ENCODE peak calls at places on chromosomes 4 and X, in five cellular contexts. M, T, P, S and R are unnamed samples.

GRCh38 chr4:172654482-172654881 is 514.1 kb upstream of the GALNT7 start:
- DNase-seq in S (no peak), M (no peak), T (no peak), P (no peak), R (no peak)

GRCh38 chr4:103996637-103997036 is 276.9 kb upstream of the TACR3 start:
- DNase-seq in T (no peak), S (no peak), M (peak; percentile 66), P (no peak), R (no peak)

GRCh38 chrX:49067285-49068120 is 6.3 kb downstream of the PRAF2 start:
- DNase-seq in S (no peak), T (no peak), P (no peak), M (no peak), R (no peak)

GRCh38 chrX:51461053-51462050 is 35.0 kb downstream of the NUDT11 start:
- DNase-seq in T (peak; percentile 20), P (peak; percentile 6), S (peak; percentile 23), M (peak; percentile 50), R (no peak)

GRCh38 chrX:70169281-70169680 is 8.0 kb upstream of the DGAT2L6 start:
- DNase-seq in T (no peak), P (no peak), S (no peak), M (no peak), R (peak; percentile 51)

GRCh38 chrX:42128020-42128419 is 204.7 kb upstream of the CASK start:
- DNase-seq in P (no peak), T (no peak), M (no peak), S (no peak), R (no peak)

GRCh38 chr4:23710298-23710697 is 179.5 kb downstream of the PPARGC1A start:
- DNase-seq in T (no peak), S (no peak), M (no peak), P (no peak), R (no peak)

GRCh38 chr4:184348311-184349233 is 125.8 kb downstream of the IRF2 start:
- DNase-seq in T (no peak), S (no peak), P (no peak), M (peak; percentile 94), R (no peak)

GRCh38 chrX:20729421-20729820 is 462.7 kb upstream of the RPS6KA3 start:
- DNase-seq in S (no peak), T (no peak), P (no peak), M (no peak), R (no peak)

GRCh38 chr4:52864816-52865215 is 2.7 kb downstream of the RASL11B start:
- DNase-seq in P (no peak), T (no peak), S (no peak), M (peak; percentile 91), R (no peak)

GRCh38 chr4:111228396-111228795 is 605.5 kb upstream of the PITX2 start:
- DNase-seq in T (no peak), S (no peak), P (no peak), M (no peak), R (no peak)

GRCh38 chr4:155819066-155819465 is 47.0 kb downstream of the ASIC5 start:
- DNase-seq in T (no peak), S (no peak), P (no peak), M (peak; percentile 49), R (no peak)

GRCh38 chr4:128517739-128518510 is 230.3 kb upstream of the PGRMC2 start:
- DNase-seq in S (no peak), P (peak; percentile 54), T (no peak), M (peak; percentile 94), R (no peak)

GRCh38 chrX:35244796-35245508 is 302.4 kb downstream of the FAM47B start:
- DNase-seq in T (no peak), S (no peak), P (no peak), M (no peak), R (no peak)

GRCh38 chrX:134670241-134670811 is 12.1 kb upstream of the PLAC1 start:
- DNase-seq in M (peak; percentile 72), P (no peak), T (no peak), S (no peak), R (no peak)

GRCh38 chr4:148574502-148574901 is 132.3 kb upstream of the NR3C2 start:
- DNase-seq in P (peak; percentile 11), M (no peak), S (no peak), T (no peak), R (no peak)

GRCh38 chr4:7134737-7135388 is 57.5 kb upstream of the SORCS2 start:
- DNase-seq in T (no peak), S (no peak), P (peak; percentile 40), M (peak; percentile 93), R (peak; percentile 87)

GRCh38 chrX:19774905-19775304 is 112.5 kb downstream of the SH3KBP1 start:
- DNase-seq in M (no peak), S (no peak), P (no peak), T (no peak), R (no peak)

GRCh38 chr4:185523862-185524261 is 11.4 kb downstream of the PDLIM3 start:
- DNase-seq in M (no peak), S (no peak), P (no peak), T (no peak), R (no peak)

GRCh38 chr4:47155907-47156306 is 124.5 kb downstream of the GABRB1 start:
- DNase-seq in T (no peak), P (no peak), M (no peak), S (no peak), R (no peak)

GRCh38 chr4:1403177-1403583 is 3.1 kb downstream of the NKX1-1 start:
- DNase-seq in P (no peak), S (peak; percentile 20), M (no peak), T (no peak), R (peak; percentile 85)

DNA sequence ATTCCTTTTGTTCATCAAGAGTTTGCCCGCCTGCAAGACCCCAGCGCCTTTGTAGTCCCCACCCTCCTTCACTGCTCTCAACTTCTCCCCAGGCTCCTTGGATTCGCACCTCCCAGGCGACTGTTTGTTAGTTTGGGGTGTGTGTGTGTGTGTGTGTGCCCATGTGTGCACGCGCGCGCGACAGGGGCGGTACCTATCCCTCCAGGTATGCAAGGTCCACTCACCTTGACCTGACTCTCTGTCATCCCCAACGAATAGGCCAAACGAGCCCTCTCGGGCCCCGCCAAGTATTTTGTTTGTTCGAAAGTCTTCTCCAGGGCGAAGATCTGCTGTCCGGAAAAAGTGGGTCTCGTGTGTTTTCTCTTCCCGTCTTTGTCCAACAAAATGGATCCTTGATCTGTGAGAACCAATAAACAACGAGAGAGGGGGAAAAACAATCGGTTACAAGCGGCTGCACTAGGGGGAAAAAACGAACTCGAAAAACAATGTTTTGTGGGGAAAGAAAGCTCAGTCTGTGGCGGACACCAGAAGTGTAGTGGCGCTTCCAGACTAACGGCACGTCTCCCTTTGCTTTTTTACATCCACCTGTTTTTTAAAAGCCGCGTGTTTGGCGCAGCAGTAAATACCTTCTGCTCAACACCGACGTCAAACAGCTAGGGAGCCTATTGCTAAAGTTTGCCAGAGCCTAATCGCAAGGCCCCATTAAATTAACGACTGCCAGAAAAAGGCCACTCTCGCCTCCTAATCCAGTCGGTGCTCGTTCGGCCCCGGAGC is 3.5 kb downstream of the NKX6-1 start:
- DNase-seq in T (no peak), S (no peak), M (no peak), P (no peak), R (no peak)
- TF ChIP-seq CTCF in T (no peak), S (no peak), M (no peak), P (no peak), R (no peak)

DNA sequence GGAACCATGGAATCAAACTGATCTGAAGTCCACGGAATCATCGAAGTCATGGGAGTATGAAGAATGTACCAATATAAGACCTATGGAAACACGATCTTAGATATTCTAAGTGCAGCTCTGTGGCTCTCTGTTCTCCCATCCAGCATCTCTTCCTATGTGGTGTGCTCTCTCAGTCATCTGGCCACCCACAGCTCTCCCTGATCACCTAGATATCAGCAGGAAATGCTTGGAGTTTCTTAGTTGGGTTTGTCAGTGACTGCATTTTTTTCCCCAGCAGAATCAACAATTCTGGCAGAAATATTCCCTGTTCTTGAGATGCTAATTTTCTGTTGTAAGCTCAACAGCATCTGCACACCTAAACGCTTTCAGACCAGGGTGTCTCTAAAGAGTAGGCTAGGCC is 94.1 kb downstream of the GC start:
- DNase-seq in S (no peak), P (no peak), M (peak; percentile 46), T (no peak), R (no peak)
- TF ChIP-seq CTCF in S (no peak), P (no peak), M (no peak), T (no peak), R (no peak)

DNA sequence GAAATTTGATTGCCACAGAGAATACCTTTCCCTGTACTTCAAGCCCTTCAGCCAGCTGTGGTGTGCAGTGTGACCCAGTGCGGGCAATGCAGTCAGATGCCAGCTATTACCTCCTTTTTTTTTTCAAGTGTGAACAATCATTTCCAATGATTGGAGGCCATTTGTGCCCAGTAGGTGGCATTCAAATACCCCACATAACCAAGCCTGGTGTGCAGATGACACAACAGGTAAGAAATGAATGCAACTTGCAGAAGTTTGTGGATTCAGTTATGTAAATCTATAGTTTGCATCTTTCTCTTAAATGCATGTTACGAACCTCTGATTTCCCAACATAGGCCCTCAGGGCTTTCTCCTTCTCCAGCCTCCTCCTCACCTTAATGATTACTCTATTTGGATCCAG is 98.0 kb downstream of the CLCN4 start:
- DNase-seq in M (no peak), T (no peak), S (no peak), P (no peak), R (no peak)
- TF ChIP-seq CTCF in M (no peak), T (peak; percentile 27), S (no peak), P (peak; percentile 13), R (peak; percentile 30)

GRCh38 chrX:105876658-105877057 is 54.3 kb downstream of the NRK start:
- DNase-seq in T (no peak), S (no peak), P (no peak), M (peak; percentile 16), R (no peak)
- TF ChIP-seq CTCF in T (peak; percentile 47), S (no peak), P (no peak), M (peak; percentile 19), R (peak; percentile 39)

GRCh38 chr4:89868261-89868660 is 26.4 kb upstream of the MMRN1 start:
- DNase-seq in P (no peak), S (no peak), M (peak; percentile 7), T (no peak), R (no peak)

GRCh38 chr4:89871211-89871610 is 23.4 kb upstream of the MMRN1 start:
- DNase-seq in M (no peak), T (no peak), P (no peak), S (no peak), R (no peak)

GRCh38 chr4:89863533-89863932 is 26.6 kb upstream of the SNCA start:
- DNase-seq in T (no peak), S (no peak), P (no peak), M (no peak), R (no peak)

DNA sequence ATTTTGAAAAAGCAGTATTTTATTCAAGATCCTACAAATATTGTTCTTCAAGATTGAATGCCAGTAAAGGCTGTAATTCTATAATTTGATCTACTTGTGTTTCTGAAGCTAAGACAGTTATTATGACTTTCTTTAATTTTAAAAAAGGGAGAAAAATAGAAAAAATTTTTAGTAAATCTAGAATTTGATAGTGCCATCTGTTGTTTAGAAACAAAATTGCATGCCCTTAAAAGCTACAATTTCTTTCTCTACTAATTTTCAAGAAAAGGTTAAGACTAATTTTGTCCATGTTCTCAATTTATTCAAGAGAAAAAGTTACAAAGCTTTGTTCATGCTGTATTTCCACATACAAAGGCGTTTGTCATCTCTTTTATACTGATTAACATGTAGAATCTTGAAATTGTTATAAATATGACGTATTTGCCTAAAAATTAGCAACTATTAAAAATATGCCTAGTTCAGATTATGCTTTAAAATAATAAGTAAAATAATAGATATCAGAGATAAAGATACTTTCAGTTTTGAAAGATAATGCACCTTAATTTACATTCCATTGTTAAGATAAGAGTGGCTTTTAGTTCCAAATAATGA is 25.6 kb upstream of the MMRN1 start:
- DNase-seq in P (no peak), T (no peak), S (no peak), M (peak; percentile 27), R (no peak)
- TF ChIP-seq CTCF in P (peak; percentile 51), T (peak; percentile 27), S (peak; percentile 35), M (peak; percentile 55), R (peak; percentile 68)

GRCh38 chr4:37882665-37883296 is 8.1 kb upstream of the TBC1D1 start:
- DNase-seq in S (no peak), M (peak; percentile 18), T (no peak), P (no peak), R (no peak)
- TF ChIP-seq CTCF in S (no peak), M (peak; percentile 19), T (no peak), P (no peak), R (no peak)